ENCODE peak calls at places on chromosomes 16 and 17, in ten cellular contexts. One of them, this sample, is unnamed. For H3K4me1, the result is how much of the 10 kb centered on the place peaks cover.

GRCh38 chr16:88415381-88416323 is 32.9 kb downstream of the ZNF469 start:
- DNase-seq in IMR-90: no peak
- DNase-seq in tibial nerve: no peak
- DNase-seq in body of pancreas: no peak
- DNase-seq in sigmoid colon: no peak
- DNase-seq in HCT116: no peak
- DNase-seq in heart left ventricle: no peak
- DNase-seq in adrenal gland: no peak
- DNase-seq in gastrocnemius medialis: no peak
- DNase-seq in stomach: no peak
- DNase-seq in this sample: no peak

GRCh38 chr16:56190903-56191806 is at the start of gene GNAO1:
- DNase-seq in IMR-90: peak
- DNase-seq in tibial nerve: peak
- DNase-seq in body of pancreas: peak
- DNase-seq in sigmoid colon: peak
- DNase-seq in HCT116: no peak
- DNase-seq in heart left ventricle: peak
- DNase-seq in adrenal gland: peak
- DNase-seq in gastrocnemius medialis: peak
- DNase-seq in stomach: peak
- DNase-seq in this sample: no peak

GRCh38 chr16:87350681-87351319 is 32.8 kb downstream of the FBXO31 start:
- DNase-seq in IMR-90: peak
- DNase-seq in tibial nerve: no peak
- DNase-seq in body of pancreas: no peak
- DNase-seq in sigmoid colon: no peak
- DNase-seq in HCT116: no peak
- DNase-seq in heart left ventricle: no peak
- DNase-seq in adrenal gland: peak
- DNase-seq in gastrocnemius medialis: peak
- DNase-seq in stomach: no peak
- DNase-seq in this sample: no peak

GRCh38 chr16:26816885-26817571 is 249.7 kb upstream of the C16orf82 start:
- DNase-seq in IMR-90: peak
- DNase-seq in tibial nerve: no peak
- DNase-seq in body of pancreas: no peak
- DNase-seq in sigmoid colon: no peak
- DNase-seq in HCT116: no peak
- DNase-seq in heart left ventricle: no peak
- DNase-seq in adrenal gland: no peak
- DNase-seq in gastrocnemius medialis: no peak
- DNase-seq in stomach: no peak
- DNase-seq in this sample: no peak

GRCh38 chr17:55416470-55417052 is 5.1 kb downstream of the MMD start:
- DNase-seq in IMR-90: peak
- DNase-seq in tibial nerve: no peak
- DNase-seq in body of pancreas: no peak
- DNase-seq in sigmoid colon: no peak
- DNase-seq in HCT116: no peak
- DNase-seq in heart left ventricle: no peak
- DNase-seq in adrenal gland: no peak
- DNase-seq in gastrocnemius medialis: no peak
- DNase-seq in stomach: no peak
- DNase-seq in this sample: no peak

GRCh38 chr16:23967018-23967417 is 131.2 kb downstream of the PRKCB start:
- DNase-seq in IMR-90: no peak
- DNase-seq in tibial nerve: no peak
- DNase-seq in body of pancreas: no peak
- DNase-seq in sigmoid colon: no peak
- DNase-seq in HCT116: no peak
- DNase-seq in heart left ventricle: no peak
- DNase-seq in adrenal gland: no peak
- DNase-seq in gastrocnemius medialis: no peak
- DNase-seq in stomach: no peak
- DNase-seq in this sample: no peak

GRCh38 chr17:67624886-67625656 is 92.7 kb upstream of the NOL11 start:
- DNase-seq in IMR-90: no peak
- DNase-seq in tibial nerve: no peak
- DNase-seq in body of pancreas: peak
- DNase-seq in sigmoid colon: no peak
- DNase-seq in HCT116: no peak
- DNase-seq in heart left ventricle: no peak
- DNase-seq in adrenal gland: no peak
- DNase-seq in gastrocnemius medialis: no peak
- DNase-seq in stomach: no peak
- DNase-seq in this sample: no peak

GRCh38 chr17:62692721-62693431 is 65.4 kb downstream of the MRC2 start:
- DNase-seq in IMR-90: no peak
- DNase-seq in tibial nerve: no peak
- DNase-seq in body of pancreas: no peak
- DNase-seq in sigmoid colon: no peak
- DNase-seq in HCT116: no peak
- DNase-seq in heart left ventricle: no peak
- DNase-seq in adrenal gland: no peak
- DNase-seq in gastrocnemius medialis: no peak
- DNase-seq in stomach: no peak
- DNase-seq in this sample: no peak

GRCh38 chr17:82339634-82340580 is 6.3 kb upstream of the SECTM1 start:
- DNase-seq in IMR-90: no peak
- DNase-seq in tibial nerve: no peak
- DNase-seq in body of pancreas: no peak
- DNase-seq in sigmoid colon: no peak
- DNase-seq in HCT116: no peak
- DNase-seq in heart left ventricle: no peak
- DNase-seq in adrenal gland: no peak
- DNase-seq in gastrocnemius medialis: no peak
- DNase-seq in stomach: no peak
- DNase-seq in this sample: no peak

GRCh38 chr17:82343560-82343959 is 10.0 kb upstream of the SECTM1 start:
- DNase-seq in IMR-90: no peak
- DNase-seq in tibial nerve: no peak
- DNase-seq in body of pancreas: no peak
- DNase-seq in sigmoid colon: no peak
- DNase-seq in HCT116: no peak
- DNase-seq in heart left ventricle: no peak
- DNase-seq in adrenal gland: no peak
- DNase-seq in gastrocnemius medialis: no peak
- DNase-seq in stomach: no peak
- DNase-seq in this sample: no peak

GRCh38 chr17:82334622-82335394 is 1.2 kb upstream of the SECTM1 start:
- DNase-seq in IMR-90: peak
- DNase-seq in tibial nerve: no peak
- DNase-seq in body of pancreas: peak
- DNase-seq in sigmoid colon: no peak
- DNase-seq in HCT116: no peak
- DNase-seq in heart left ventricle: no peak
- DNase-seq in adrenal gland: no peak
- DNase-seq in gastrocnemius medialis: no peak
- DNase-seq in stomach: no peak
- DNase-seq in this sample: no peak

GRCh38 chr17:82342361-82343079 is 9.0 kb upstream of the SECTM1 start:
- DNase-seq in IMR-90: no peak
- DNase-seq in tibial nerve: no peak
- DNase-seq in body of pancreas: no peak
- DNase-seq in sigmoid colon: no peak
- DNase-seq in HCT116: no peak
- DNase-seq in heart left ventricle: no peak
- DNase-seq in adrenal gland: no peak
- DNase-seq in gastrocnemius medialis: no peak
- DNase-seq in stomach: no peak
- DNase-seq in this sample: no peak

DNA sequence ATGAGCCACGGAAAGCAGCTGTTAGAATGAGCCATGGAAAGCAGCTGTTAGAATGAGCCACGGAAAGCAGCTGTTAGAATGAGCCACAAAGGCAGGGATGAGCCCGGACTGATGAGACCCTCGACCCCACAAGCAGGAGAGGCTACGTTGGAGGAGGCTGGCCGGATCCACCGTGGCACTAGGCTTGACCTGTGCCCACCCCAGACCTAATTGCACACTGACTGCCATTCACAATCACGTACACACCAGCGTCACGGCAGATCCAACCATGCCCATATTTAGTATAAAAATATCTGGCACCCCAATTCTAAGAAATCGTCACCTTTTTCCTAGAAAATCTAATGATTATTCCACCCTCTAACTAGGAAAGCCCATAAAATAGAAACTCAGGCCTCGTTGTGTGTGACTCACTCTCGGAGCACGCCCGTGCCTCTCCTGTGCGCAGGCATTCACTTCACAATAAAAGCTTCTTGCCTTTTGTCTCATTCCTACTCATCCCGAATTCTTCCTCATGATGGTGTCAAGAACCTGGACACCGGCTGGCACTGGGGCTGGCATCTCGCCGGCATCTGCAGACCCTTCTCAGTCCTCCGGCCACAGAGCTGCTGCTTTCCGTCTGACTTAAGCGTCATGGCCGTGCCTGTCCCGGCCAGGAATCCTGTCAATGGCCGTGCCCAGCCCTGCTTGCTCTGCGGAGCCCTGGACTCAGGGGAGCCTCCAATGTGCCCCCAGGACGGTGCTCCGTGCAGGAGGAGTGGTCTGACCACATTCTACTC is 5.5 kb upstream of the SECTM1 start:
- DNase-seq in IMR-90: peak
- DNase-seq in tibial nerve: no peak
- DNase-seq in body of pancreas: peak
- DNase-seq in sigmoid colon: peak
- DNase-seq in HCT116: peak
- DNase-seq in heart left ventricle: no peak
- DNase-seq in adrenal gland: peak
- DNase-seq in gastrocnemius medialis: no peak
- DNase-seq in stomach: peak
- DNase-seq in this sample: no peak
- H3K4me1 ChIP-seq in IMR-90: under half
- H3K4me1 ChIP-seq in tibial nerve: under half
- H3K4me1 ChIP-seq in body of pancreas: under half
- H3K4me1 ChIP-seq in sigmoid colon: under half
- H3K4me1 ChIP-seq in HCT116: half or more
- H3K4me1 ChIP-seq in heart left ventricle: under half
- H3K4me1 ChIP-seq in adrenal gland: under half
- H3K4me1 ChIP-seq in gastrocnemius medialis: under half
- H3K4me1 ChIP-seq in stomach: under half
- H3K4me1 ChIP-seq in this sample: under half

GRCh38 chr16:76668207-76668725 is 391.1 kb downstream of the CNTNAP4 start:
- DNase-seq in IMR-90: no peak
- DNase-seq in tibial nerve: no peak
- DNase-seq in body of pancreas: no peak
- DNase-seq in sigmoid colon: no peak
- DNase-seq in HCT116: no peak
- DNase-seq in heart left ventricle: no peak
- DNase-seq in adrenal gland: no peak
- DNase-seq in gastrocnemius medialis: no peak
- DNase-seq in stomach: no peak
- DNase-seq in this sample: no peak
- TF ChIP-seq CTCF in IMR-90: no peak
- TF ChIP-seq CTCF in tibial nerve: no peak
- TF ChIP-seq CTCF in body of pancreas: no peak
- TF ChIP-seq CTCF in sigmoid colon: no peak
- TF ChIP-seq CTCF in HCT116: no peak
- TF ChIP-seq CTCF in heart left ventricle: no peak
- TF ChIP-seq CTCF in adrenal gland: no peak
- TF ChIP-seq CTCF in gastrocnemius medialis: no peak
- TF ChIP-seq CTCF in stomach: no peak
- TF ChIP-seq CTCF in this sample: no peak

GRCh38 chr17:61411114-61411943 is 11.7 kb downstream of the TBX2 start:
- DNase-seq in IMR-90: peak
- DNase-seq in tibial nerve: no peak
- DNase-seq in body of pancreas: no peak
- DNase-seq in sigmoid colon: peak
- DNase-seq in HCT116: no peak
- DNase-seq in heart left ventricle: peak
- DNase-seq in adrenal gland: peak
- DNase-seq in gastrocnemius medialis: peak
- DNase-seq in stomach: peak
- DNase-seq in this sample: no peak
- TF ChIP-seq POLR2A in IMR-90: no peak
- TF ChIP-seq POLR2A in tibial nerve: peak
- TF ChIP-seq POLR2A in body of pancreas: no peak
- TF ChIP-seq POLR2A in sigmoid colon: no peak
- TF ChIP-seq POLR2A in HCT116: no peak
- TF ChIP-seq POLR2A in heart left ventricle: no peak
- TF ChIP-seq POLR2A in adrenal gland: no peak
- TF ChIP-seq POLR2A in gastrocnemius medialis: no peak
- TF ChIP-seq POLR2A in stomach: no peak
- TF ChIP-seq POLR2A in this sample: no peak

GRCh38 chr17:42781639-42782401 is 1.4 kb downstream of the WNK4 start:
- DNase-seq in IMR-90: no peak
- DNase-seq in tibial nerve: no peak
- DNase-seq in body of pancreas: no peak
- DNase-seq in sigmoid colon: no peak
- DNase-seq in HCT116: no peak
- DNase-seq in heart left ventricle: no peak
- DNase-seq in adrenal gland: no peak
- DNase-seq in gastrocnemius medialis: no peak
- DNase-seq in stomach: peak
- DNase-seq in this sample: no peak

GRCh38 chr17:42780816-42781638 is 617 bp downstream of the WNK4 start:
- DNase-seq in IMR-90: no peak
- DNase-seq in tibial nerve: no peak
- DNase-seq in body of pancreas: no peak
- DNase-seq in sigmoid colon: no peak
- DNase-seq in HCT116: no peak
- DNase-seq in heart left ventricle: no peak
- DNase-seq in adrenal gland: no peak
- DNase-seq in gastrocnemius medialis: no peak
- DNase-seq in stomach: no peak
- DNase-seq in this sample: no peak

GRCh38 chr17:42778570-42778969 is 1.8 kb upstream of the WNK4 start:
- DNase-seq in IMR-90: no peak
- DNase-seq in tibial nerve: no peak
- DNase-seq in body of pancreas: no peak
- DNase-seq in sigmoid colon: no peak
- DNase-seq in HCT116: no peak
- DNase-seq in heart left ventricle: no peak
- DNase-seq in adrenal gland: no peak
- DNase-seq in gastrocnemius medialis: no peak
- DNase-seq in stomach: no peak
- DNase-seq in this sample: no peak

GRCh38 chr17:42779304-42779941 is 987 bp upstream of the WNK4 start:
- DNase-seq in IMR-90: no peak
- DNase-seq in tibial nerve: no peak
- DNase-seq in body of pancreas: no peak
- DNase-seq in sigmoid colon: no peak
- DNase-seq in HCT116: no peak
- DNase-seq in heart left ventricle: no peak
- DNase-seq in adrenal gland: no peak
- DNase-seq in gastrocnemius medialis: no peak
- DNase-seq in stomach: no peak
- DNase-seq in this sample: no peak

GRCh38 chr17:42779942-42780815 is at the start of gene WNK4:
- DNase-seq in IMR-90: no peak
- DNase-seq in tibial nerve: no peak
- DNase-seq in body of pancreas: no peak
- DNase-seq in sigmoid colon: peak
- DNase-seq in HCT116: no peak
- DNase-seq in heart left ventricle: no peak
- DNase-seq in adrenal gland: no peak
- DNase-seq in gastrocnemius medialis: no peak
- DNase-seq in stomach: peak
- DNase-seq in this sample: no peak
- H3K4me1 ChIP-seq in IMR-90: under half
- H3K4me1 ChIP-seq in tibial nerve: half or more
- H3K4me1 ChIP-seq in body of pancreas: under half
- H3K4me1 ChIP-seq in sigmoid colon: under half
- H3K4me1 ChIP-seq in HCT116: under half
- H3K4me1 ChIP-seq in heart left ventricle: under half
- H3K4me1 ChIP-seq in adrenal gland: under half
- H3K4me1 ChIP-seq in gastrocnemius medialis: under half
- H3K4me1 ChIP-seq in stomach: under half
- H3K4me1 ChIP-seq in this sample: under half